ENCODE peak calls at places on chromosomes 7 and 10, in five cellular contexts. G is NCI-H526, O is A172, T is MV-4-11, Q is MM.1S. P is an unnamed sample.

GRCh38 chr7:118626739-118627138 is 402.2 kb downstream of the ANKRD7 start:
- DNase-seq in T (peak; percentile 19), G (no peak), Q (no peak), O (no peak), P (no peak)

GRCh38 chr7:156725074-156725473 is 84.5 kb downstream of the RNF32 start:
- DNase-seq in T (no peak), O (no peak), G (no peak), Q (no peak), P (no peak)

GRCh38 chr10:119252470-119253151 is 45.2 kb downstream of the GRK5 start:
- DNase-seq in O (no peak), T (no peak), G (no peak), Q (no peak), P (no peak)

GRCh38 chr10:126928252-126928651 is 23.0 kb downstream of the DOCK1 start:
- DNase-seq in Q (no peak), T (no peak), G (no peak), O (no peak), P (no peak)

GRCh38 chr10:132623996-132624846 is 86.6 kb downstream of the INPP5A start:
- DNase-seq in T (no peak), G (no peak), Q (no peak), O (no peak), P (no peak)

GRCh38 chr10:110067960-110068770 is 60.4 kb downstream of the ADD3 start:
- DNase-seq in T (peak; percentile 82), G (no peak), O (peak; percentile 47), Q (peak; percentile 63), P (peak; percentile 21)

GRCh38 chr7:51587600-51587999 is 271.0 kb upstream of the COBL start:
- DNase-seq in Q (no peak), G (no peak), T (no peak), O (no peak), P (no peak)

GRCh38 chr7:7212612-7213011 is 30.3 kb downstream of the C1GALT1 start:
- DNase-seq in G (no peak), O (no peak), Q (no peak), T (no peak), P (no peak)

GRCh38 chr7:47751068-47751467 is 169.2 kb upstream of the TNS3 start:
- DNase-seq in O (no peak), T (peak; percentile 19), Q (no peak), G (no peak), P (peak; percentile 66)

GRCh38 chr10:33781666-33782395 is 447.4 kb upstream of the NRP1 start:
- DNase-seq in Q (no peak), T (peak; percentile 63), G (no peak), O (no peak), P (peak; percentile 39)

GRCh38 chr10:12387561-12388210 is 38.3 kb downstream of the CAMK1D start:
- DNase-seq in Q (no peak), G (no peak), O (no peak), T (no peak), P (no peak)

GRCh38 chr10:115624448-115624847 is 531.3 kb downstream of the ATRNL1 start:
- DNase-seq in G (no peak), O (no peak), T (no peak), Q (no peak), P (no peak)

GRCh38 chr7:150322833-150323681 is at the start of the genes ACTR3C and LRRC61:
- DNase-seq in T (no peak), Q (peak; percentile 86), O (no peak), G (peak; percentile 62), P (peak; percentile 33)

GRCh38 chr7:120553497-120553896 is 280.5 kb downstream of the KCND2 start:
- DNase-seq in Q (no peak), T (no peak), O (no peak), G (no peak), P (no peak)

GRCh38 chr7:19248681-19249080 is 103.5 kb upstream of the FERD3L start:
- DNase-seq in O (no peak), G (no peak), Q (no peak), T (no peak), P (no peak)

GRCh38 chr7:106255246-106255645 is 29.5 kb downstream of the NAMPT start:
- DNase-seq in G (no peak), Q (no peak), O (no peak), T (no peak), P (no peak)

GRCh38 chr10:122128357-122128756 is 139.4 kb downstream of the TACC2 start:
- DNase-seq in Q (no peak), G (no peak), O (peak; percentile 28), T (no peak), P (peak; percentile 62)

GRCh38 chr7:44307301-44307900 is 18.0 kb downstream of the CAMK2B start:
- DNase-seq in T (peak; percentile 50), G (peak; percentile 24), O (peak; percentile 82), Q (no peak), P (peak; percentile 96)

GRCh38 chr7:72098812-72099211 is 313.3 kb downstream of the CALN1 start:
- DNase-seq in O (no peak), G (no peak), T (no peak), Q (no peak), P (peak; percentile 6)

GRCh38 chr7:157661611-157661975 is 324.8 kb downstream of the DNAJB6 start:
- DNase-seq in Q (no peak), G (no peak), O (no peak), T (no peak), P (no peak)

GRCh38 chr7:129680400-129680799 is 68.9 kb downstream of the NRF1 start:
- DNase-seq in Q (no peak), G (no peak), O (no peak), T (no peak), P (no peak)

GRCh38 chr10:127243490-127244272 is 47.3 kb upstream of the INSYN2A start:
- DNase-seq in Q (peak; percentile 7), O (peak; percentile 15), G (peak; percentile 2), T (peak; percentile 16), P (peak; percentile 24)

GRCh38 chr10:116848032-116848911 is 1.0 kb upstream of the ENO4 start:
- DNase-seq in Q (peak; percentile 66), T (peak; percentile 27), O (peak; percentile 8), G (no peak), P (peak; percentile 27)

GRCh38 chr7:116863168-116863670 is 832 bp downstream of the CAPZA2 start:
- DNase-seq in T (no peak), O (peak; percentile 8), Q (no peak), G (peak; percentile 31), P (no peak)

GRCh38 chr7:108454674-108455523 is 1.3 kb downstream of the NRCAM start:
- DNase-seq in G (peak; percentile 84), O (no peak), T (no peak), Q (no peak), P (peak; percentile 19)

GRCh38 chr7:28329616-28330373 is 82.5 kb upstream of the CREB5 start:
- DNase-seq in G (no peak), T (peak; percentile 6), Q (peak; percentile 71), O (no peak), P (peak; percentile 53)

GRCh38 chr7:134374791-134375190 is 58.1 kb upstream of the SLC35B4 start:
- DNase-seq in T (no peak), G (no peak), O (no peak), Q (no peak), P (no peak)

GRCh38 chr7:149071641-149072437 is 18.7 kb downstream of the ZNF786 start:
- DNase-seq in Q (no peak), O (no peak), G (no peak), T (no peak), P (no peak)